ENCODE peak calls at places on chromosomes 6 and 20, in five cellular contexts. P is T1000; J is heart left ventricle; R is prostate gland; Z is stimulated activated CD8-positive, alpha-beta memory T cell treated with anti-CD3 and anti-CD28 coated beads, Interleukin-7, amount 100 ng/mL, for 48 hours. O is an unnamed sample.
A peak's percentile ranks its signal among the peaks of the same experiment; 100 is the strongest.

GRCh38 chr6:38871745-38872568 is 156.8 kb downstream of the DNAH8 start:
- DNase-seq in P (no peak), J (peak; percentile 36), R (peak; percentile 33), Z (peak; percentile 11), O (peak; percentile 36)

GRCh38 chr6:160088774-160089533 is 32.7 kb upstream of the SLC22A1 start:
- DNase-seq in P (no peak), J (no peak), R (no peak), Z (no peak), O (no peak)

GRCh38 chr6:152300517-152300916 is 336.6 kb downstream of the SYNE1 start:
- DNase-seq in P (no peak), J (no peak), R (no peak), Z (no peak), O (no peak)

GRCh38 chr6:42711930-42712329 is 10.5 kb downstream of the PRPH2 start:
- DNase-seq in P (no peak), J (no peak), R (no peak), Z (no peak), O (no peak)

GRCh38 chr20:25081065-25081729 is 744 bp downstream of the VSX1 start:
- DNase-seq in P (no peak), J (no peak), R (no peak), Z (no peak), O (no peak)

GRCh38 chr20:60512436-60512835 is 554.2 kb downstream of the CDH26 start:
- DNase-seq in P (no peak), J (no peak), R (no peak), Z (no peak), O (peak; percentile 63)

GRCh38 chr6:96939019-96939805 is 14.7 kb downstream of the KLHL32 start:
- DNase-seq in P (peak; percentile 41), J (no peak), R (no peak), Z (no peak), O (peak; percentile 29)

GRCh38 chr6:209432-210103 is 82.7 kb upstream of the DUSP22 start:
- DNase-seq in P (no peak), J (no peak), R (no peak), Z (no peak), O (no peak)

GRCh38 chr6:40960784-40961430 is 78.1 kb downstream of the UNC5CL start:
- DNase-seq in P (no peak), J (no peak), R (no peak), Z (no peak), O (peak; percentile 23)

GRCh38 chr20:53028337-53029007 is 56.3 kb downstream of the TSHZ2 start:
- DNase-seq in P (no peak), J (no peak), R (no peak), Z (no peak), O (no peak)

GRCh38 chr6:111468329-111469012 is 14.5 kb downstream of the REV3L start:
- DNase-seq in P (no peak), J (no peak), R (no peak), Z (no peak), O (peak; percentile 56)

GRCh38 chr20:19858972-19859371 is 100.9 kb downstream of the RIN2 start:
- DNase-seq in P (peak; percentile 38), J (no peak), R (no peak), Z (no peak), O (peak; percentile 33)

O was measured in IMR-90.